ENCODE peak calls at places on chromosomes 16 and 17, in six cellular contexts. V is activated T-helper 1 cell treated with Interleukin-2 at 50 U/mL for 16 hours, A is amniotic epithelial cell, F is ovary, S is breast epithelium, E is BE2C. R is an unnamed sample.

GRCh38 chr16:73047536-73048291 is at the start of gene ZFHX3:
- DNase-seq in V (no peak), A (no peak), F (peak), S (peak), E (peak), R (peak)

GRCh38 chr16:83952940-83953795 is at the start of gene OSGIN1:
- DNase-seq in V (no peak), A (peak), F (peak), S (peak), E (peak), R (no peak)

GRCh38 chr17:50332196-50332595 is 13.7 kb upstream of the XYLT2 start:
- DNase-seq in V (no peak), A (no peak), F (no peak), S (no peak), E (no peak), R (no peak)

GRCh38 chr17:44840274-44840673 is 7.4 kb upstream of the HIGD1B start:
- DNase-seq in V (no peak), A (no peak), F (no peak), S (no peak), E (no peak), R (no peak)

GRCh38 chr16:54431041-54431996 is 144.7 kb upstream of the IRX3 start:
- DNase-seq in V (no peak), A (no peak), F (no peak), S (no peak), E (no peak), R (no peak)

GRCh38 chr17:59631221-59631720 is 11.6 kb downstream of the CLTC start:
- DNase-seq in V (no peak), A (no peak), F (no peak), S (no peak), E (no peak), R (no peak)

GRCh38 chr17:39579318-39580081 is 28.2 kb downstream of the NEUROD2 start:
- DNase-seq in V (no peak), A (no peak), F (no peak), S (no peak), E (no peak), R (no peak)

GRCh38 chr17:66523378-66524174 is 221.2 kb downstream of the PRKCA start:
- DNase-seq in V (no peak), A (no peak), F (no peak), S (no peak), E (no peak), R (no peak)

GRCh38 chr17:82320956-82321927 is 3.8 kb upstream of the CD7 start:
- DNase-seq in V (peak), A (no peak), F (no peak), S (no peak), E (peak), R (peak)

GRCh38 chr17:73902416-73903181 is 258.4 kb upstream of the SDK2 start:
- DNase-seq in V (no peak), A (no peak), F (no peak), S (no peak), E (peak), R (no peak)

GRCh38 chr17:28368915-28369683 is 1.0 kb downstream of the VTN start:
- DNase-seq in V (no peak), A (no peak), F (no peak), S (no peak), E (no peak), R (no peak)

GRCh38 chr16:63361032-63361624 is 1324.9 kb upstream of the CDH8 start:
- DNase-seq in V (no peak), A (peak), F (no peak), S (no peak), E (peak), R (no peak)

GRCh38 chr16:35146723-35147458 is 1687.5 kb downstream of the TP53TG3F start:
- DNase-seq in V (no peak), A (no peak), F (no peak), S (no peak), E (no peak), R (no peak)

GRCh38 chr17:18224428-18225120 is 861 bp upstream of the LLGL1 start:
- DNase-seq in V (no peak), A (no peak), F (no peak), S (no peak), E (no peak), R (peak)

GRCh38 chr16:67943619-67944503 is at the start of gene LCAT:
- DNase-seq in V (no peak), A (peak), F (peak), S (no peak), E (no peak), R (no peak)

GRCh38 chr17:80941743-80942211 is 49.9 kb upstream of the CHMP6 start:
- DNase-seq in V (no peak), A (no peak), F (peak), S (no peak), E (peak), R (peak)

GRCh38 chr17:48604770-48605329 is at the start of gene HOXB6:
- DNase-seq in V (no peak), A (peak), F (no peak), S (no peak), E (no peak), R (no peak)

GRCh38 chr17:12519956-12520594 is 145.6 kb upstream of the MYOCD start:
- DNase-seq in V (no peak), A (peak), F (no peak), S (no peak), E (no peak), R (no peak)

GRCh38 chr16:19008770-19009169 is 25.0 kb downstream of the TMC7 start:
- DNase-seq in V (no peak), A (peak), F (no peak), S (no peak), E (no peak), R (no peak)

GRCh38 chr17:2485543-2485942 is 26.1 kb downstream of the METTL16 start:
- DNase-seq in V (no peak), A (peak), F (no peak), S (no peak), E (no peak), R (no peak)

GRCh38 chr16:69709456-69710084 is 16.8 kb downstream of the NQO1 start:
- DNase-seq in V (no peak), A (peak), F (no peak), S (no peak), E (no peak), R (no peak)

GRCh38 chr17:40310882-40311391 is 2.0 kb downstream of the RARA start:
- DNase-seq in V (no peak), A (no peak), F (no peak), S (no peak), E (peak), R (no peak)

GRCh38 chr17:45289316-45290268 is 27.2 kb downstream of the MAP3K14 start:
- DNase-seq in V (no peak), A (no peak), F (no peak), S (no peak), E (no peak), R (no peak)

GRCh38 chr17:19304209-19304608 is 58.3 kb downstream of the B9D1 start:
- DNase-seq in V (no peak), A (peak), F (no peak), S (no peak), E (no peak), R (no peak)

GRCh38 chr17:80191720-80192265 is 22.0 kb downstream of the CARD14 start:
- DNase-seq in V (no peak), A (no peak), F (no peak), S (no peak), E (no peak), R (no peak)

GRCh38 chr16:2713985-2714774 is 5.8 kb downstream of the PRSS27 start:
- DNase-seq in V (no peak), A (no peak), F (no peak), S (no peak), E (peak), R (no peak)

GRCh38 chr17:74408262-74408661 is 23.6 kb upstream of the GPRC5C start:
- DNase-seq in V (no peak), A (peak), F (no peak), S (no peak), E (no peak), R (no peak)

R was measured in glutamatergic neuron.